ENCODE peak calls at places on chromosomes 4 and X, in seven cellular contexts. O, F, D, H, R, J and E are unnamed samples.

GRCh38 chr4:107519057-107519456 is 201.0 kb downstream of the PAPSS1 start:
- DNase-seq in H (no peak), D (peak; percentile 64), R (no peak), F (no peak), O (no peak), J (peak; percentile 33), E (no peak)

GRCh38 chrX:134727363-134727762 is 69.1 kb upstream of the PLAC1 start:
- DNase-seq in O (no peak), H (no peak), J (no peak), D (no peak), R (no peak), F (no peak), E (no peak)

GRCh38 chrX:65196758-65197371 is 220.6 kb upstream of the ZC4H2 start:
- DNase-seq in F (no peak), O (no peak), J (peak; percentile 70), D (peak; percentile 75), R (peak; percentile 63), H (no peak), E (no peak)

GRCh38 chr4:110196871-110197420 is 1.5 kb downstream of the ELOVL6 start:
- DNase-seq in F (no peak), D (peak; percentile 79), J (peak; percentile 50), R (peak; percentile 73), H (no peak), O (peak; percentile 64), E (peak; percentile 14)

GRCh38 chrX:134718329-134719317 is 60.4 kb upstream of the PLAC1 start:
- DNase-seq in D (peak; percentile 8), R (peak; percentile 77), J (peak; percentile 40), H (peak; percentile 25), O (no peak), F (no peak), E (peak; percentile 17)

GRCh38 chr4:145178740-145179139 is 1.6 kb downstream of the OTUD4 start:
- DNase-seq in F (no peak), R (no peak), D (no peak), J (no peak), H (no peak), O (no peak), E (peak; percentile 23)

GRCh38 chr4:16524911-16525574 is 298.8 kb upstream of the TAPT1 start:
- DNase-seq in O (no peak), J (no peak), H (no peak), F (no peak), D (no peak), R (no peak), E (no peak)

GRCh38 chr4:40976343-40976742 is 226.6 kb downstream of the NSUN7 start:
- DNase-seq in F (peak; percentile 33), H (no peak), O (no peak), J (peak; percentile 43), R (no peak), D (peak; percentile 89), E (no peak)

GRCh38 chrX:48576108-48576507 is 1.8 kb downstream of the RBM3 start:
- DNase-seq in F (no peak), J (no peak), H (no peak), O (no peak), R (no peak), D (no peak), E (no peak)

GRCh38 chr4:33104190-33104773 is 2384.1 kb downstream of the PCDH7 start:
- DNase-seq in F (no peak), O (no peak), J (no peak), R (no peak), D (peak; percentile 5), H (peak; percentile 2), E (no peak)

GRCh38 chr4:1206299-1207156 is 34.1 kb upstream of the SPON2 start:
- DNase-seq in F (no peak), D (no peak), J (no peak), R (peak; percentile 61), H (no peak), O (peak; percentile 34), E (no peak)

GRCh38 chrX:68440940-68441339 is 7.6 kb upstream of the OPHN1 start:
- DNase-seq in R (peak; percentile 88), F (no peak), O (peak; percentile 57), D (no peak), J (peak; percentile 79), H (no peak), E (no peak)

GRCh38 chrX:38233891-38234807 is 13.5 kb upstream of the SRPX start:
- DNase-seq in O (no peak), H (no peak), J (no peak), F (no peak), R (peak; percentile 75), D (peak; percentile 2), E (no peak)

GRCh38 chrX:18674417-18674787 is 2.5 kb upstream of the RS1 start:
- DNase-seq in O (peak; percentile 51), F (peak; percentile 23), D (peak; percentile 59), R (peak; percentile 66), J (peak; percentile 27), H (no peak), E (no peak)

GRCh38 chr4:148355442-148356123 is 86.6 kb downstream of the NR3C2 start:
- DNase-seq in H (no peak), J (no peak), F (no peak), D (no peak), O (no peak), R (no peak), E (no peak)

GRCh38 chr4:48047421-48047844 is 30.9 kb downstream of the NIPAL1 start:
- DNase-seq in R (no peak), J (peak; percentile 34), O (no peak), D (no peak), F (no peak), H (peak; percentile 84), E (peak; percentile 79)

GRCh38 chr4:40844261-40844660 is 94.5 kb downstream of the NSUN7 start:
- DNase-seq in O (no peak), F (no peak), J (no peak), R (peak; percentile 54), D (no peak), H (no peak), E (no peak)

GRCh38 chrX:64975491-64975890 is 759 bp downstream of the ZC4H2 start:
- DNase-seq in H (no peak), R (peak; percentile 64), O (no peak), F (no peak), D (peak; percentile 60), J (peak; percentile 28), E (no peak)

GRCh38 chr4:786861-787300 is 39.0 kb downstream of the CPLX1 start:
- DNase-seq in F (no peak), O (no peak), R (peak; percentile 65), H (no peak), J (no peak), D (no peak), E (no peak)

GRCh38 chr4:7802093-7802726 is 137.5 kb downstream of the AFAP1 start:
- DNase-seq in J (peak; percentile 82), D (peak; percentile 89), H (no peak), R (peak; percentile 92), F (peak; percentile 89), O (peak; percentile 77), E (peak; percentile 35)

GRCh38 chr4:76704133-76704881 is 193.6 kb downstream of the SOWAHB start:
- DNase-seq in R (no peak), H (no peak), O (no peak), J (peak; percentile 70), D (peak; percentile 64), F (no peak), E (peak; percentile 2)

GRCh38 chrX:12988797-12989196 is 13.9 kb downstream of the TMSB4X start:
- DNase-seq in H (no peak), D (no peak), J (peak; percentile 63), R (no peak), F (peak; percentile 20), O (no peak), E (no peak)
- TF ChIP-seq POLR2AphosphoS5 in H (no peak), D (no peak), J (no peak), R (no peak), F (no peak), O (no peak), E (no peak)

GRCh38 chr4:174192943-174193342 is 90.5 kb downstream of the FBXO8 start:
- DNase-seq in J (no peak), R (no peak), F (peak; percentile 15), H (no peak), O (no peak), D (no peak), E (no peak)
- TF ChIP-seq POLR2AphosphoS5 in J (no peak), R (no peak), F (peak; percentile 34), H (no peak), O (no peak), D (no peak), E (no peak)

DNA sequence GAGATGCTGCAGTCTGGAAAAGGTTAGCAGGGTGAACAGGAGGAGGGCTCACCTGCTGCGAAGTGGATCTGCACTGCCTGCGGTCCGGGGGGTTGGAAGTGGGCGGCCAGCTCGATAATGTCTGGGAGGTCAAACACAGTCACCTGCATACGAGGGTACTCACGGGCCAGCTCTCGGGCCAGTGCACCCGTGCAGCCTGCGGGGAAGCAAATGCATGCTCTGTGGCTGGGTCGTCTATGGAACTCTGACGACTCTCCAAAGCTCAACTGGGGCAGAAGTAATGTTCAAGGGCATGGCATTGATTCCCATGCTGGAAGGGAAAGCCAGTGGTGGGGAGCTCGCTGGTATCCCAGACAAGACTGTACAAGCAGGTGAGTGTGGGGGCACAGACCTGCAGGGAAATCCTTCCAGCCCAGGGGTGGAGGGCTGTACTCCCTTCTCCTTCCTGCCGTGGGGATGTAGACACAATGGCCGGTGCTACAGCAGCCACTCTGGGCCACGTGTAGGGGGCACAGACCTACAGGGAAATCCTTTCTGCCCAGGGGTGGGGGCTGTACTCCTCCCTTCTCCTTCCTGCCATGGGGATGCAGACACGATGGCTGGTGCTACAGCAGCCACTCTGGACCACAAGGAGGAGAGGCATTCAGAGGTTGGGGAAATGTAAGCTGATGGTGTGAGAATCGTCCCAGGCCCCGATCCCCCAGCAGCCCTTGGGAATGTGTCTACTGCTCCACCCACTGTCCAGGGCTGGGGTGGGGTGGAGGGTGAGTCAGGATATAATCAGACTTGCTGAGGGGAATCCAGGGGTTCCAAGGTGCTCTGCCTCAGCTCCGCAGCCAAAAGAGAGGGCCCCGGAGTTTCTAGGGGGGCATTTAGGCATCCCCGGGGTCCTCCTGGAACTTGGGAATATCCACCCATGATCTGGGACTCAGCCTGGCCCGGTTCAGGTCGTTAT is 26.3 kb upstream of the SLC25A6 start:
- DNase-seq in O (no peak), D (no peak), F (no peak), R (peak; percentile 56), J (no peak), H (no peak), E (no peak)
- TF ChIP-seq POLR2AphosphoS5 in O (no peak), D (no peak), F (no peak), R (no peak), J (no peak), H (no peak), E (no peak)

DNA sequence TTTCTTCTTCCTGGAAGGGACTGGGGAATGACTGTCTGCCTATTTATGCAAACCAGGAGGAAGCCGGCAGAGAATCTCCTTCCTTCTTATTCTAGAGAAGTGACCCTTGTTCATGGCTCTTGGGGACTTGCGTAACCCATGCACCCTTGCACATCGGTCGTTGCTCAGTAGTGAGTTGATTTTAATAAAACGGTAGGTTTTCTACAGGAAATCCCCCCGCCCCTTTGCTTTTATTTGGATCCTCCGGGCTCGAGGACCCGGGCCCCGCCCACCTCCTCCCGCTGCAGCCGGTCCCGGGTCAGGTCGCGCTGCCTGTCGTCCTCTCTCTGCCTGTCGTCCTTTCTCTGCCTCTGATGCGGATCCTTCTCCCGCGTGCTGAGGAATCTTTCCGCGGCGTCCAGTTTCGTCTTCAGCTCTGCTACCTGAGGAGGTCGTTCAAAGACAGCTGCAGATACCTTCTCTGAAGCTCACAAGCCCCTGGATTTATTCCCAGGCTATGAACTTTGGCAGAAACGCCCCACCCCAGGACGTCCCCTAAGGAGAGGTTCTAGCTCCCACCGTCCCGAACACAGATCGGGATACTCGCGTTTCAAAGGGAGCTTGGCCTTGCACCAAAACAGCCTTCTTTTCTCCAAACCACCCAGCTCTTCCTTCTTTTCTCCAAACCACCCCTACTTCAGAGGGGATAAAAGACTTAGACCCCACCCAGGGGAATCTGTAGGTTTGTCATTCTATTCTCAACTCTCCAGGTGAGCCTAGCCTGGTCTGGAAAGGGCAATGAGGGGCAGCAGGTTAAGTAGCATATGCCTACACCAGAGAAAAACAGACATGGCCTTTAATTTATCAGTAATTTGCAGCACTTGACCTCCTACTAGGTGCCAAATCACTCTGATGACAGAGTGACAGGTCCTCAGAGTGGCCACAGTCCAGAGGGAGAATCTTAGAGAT is 7.0 kb downstream of the TNIP3 start:
- DNase-seq in H (no peak), F (no peak), D (peak; percentile 84), R (no peak), J (no peak), O (no peak), E (peak; percentile 76)
- TF ChIP-seq POLR2AphosphoS5 in H (no peak), F (no peak), D (peak; percentile 41), R (no peak), J (no peak), O (no peak), E (no peak)